ENCODE peak calls at places on chromosomes 12 and 14, in five cellular contexts. One of them, this sample, is unnamed.

GRCh38 chr14:49972840-49973239 is 80.0 kb downstream of the ARF6 start:
- DNase-seq in pons: no peak
- DNase-seq in HCEC 1CT: peak
- DNase-seq in endothelial cell: no peak
- DNase-seq in progenitor cell of endocrine pancreas: no peak
- DNase-seq in this sample: no peak

GRCh38 chr14:100989924-100990323 is 86.4 kb upstream of the RTL1 start:
- DNase-seq in progenitor cell of endocrine pancreas: no peak
- DNase-seq in pons: no peak
- DNase-seq in endothelial cell: no peak
- DNase-seq in HCEC 1CT: no peak
- DNase-seq in this sample: no peak

GRCh38 chr12:110966081-110966760 is 45.8 kb upstream of the MYL2 start:
- DNase-seq in endothelial cell: no peak
- DNase-seq in progenitor cell of endocrine pancreas: no peak
- DNase-seq in pons: no peak
- DNase-seq in HCEC 1CT: no peak
- DNase-seq in this sample: peak

GRCh38 chr14:104239185-104239775 is 100.9 kb downstream of the KIF26A start:
- DNase-seq in endothelial cell: no peak
- DNase-seq in HCEC 1CT: no peak
- DNase-seq in progenitor cell of endocrine pancreas: peak
- DNase-seq in pons: no peak
- DNase-seq in this sample: no peak

GRCh38 chr12:4900327-4900726 is 9.4 kb upstream of the KCNA1 start:
- DNase-seq in progenitor cell of endocrine pancreas: no peak
- DNase-seq in pons: no peak
- DNase-seq in HCEC 1CT: no peak
- DNase-seq in endothelial cell: no peak
- DNase-seq in this sample: no peak

GRCh38 chr14:102907980-102908730 is 14.3 kb upstream of the AMN start:
- DNase-seq in HCEC 1CT: no peak
- DNase-seq in pons: no peak
- DNase-seq in endothelial cell: no peak
- DNase-seq in progenitor cell of endocrine pancreas: no peak
- DNase-seq in this sample: no peak

GRCh38 chr12:131311764-131312163 is 358.1 kb downstream of the ADGRD1 start:
- DNase-seq in pons: no peak
- DNase-seq in progenitor cell of endocrine pancreas: no peak
- DNase-seq in endothelial cell: no peak
- DNase-seq in HCEC 1CT: no peak
- DNase-seq in this sample: no peak

GRCh38 chr14:52950898-52951729 is at the start of gene FERMT2:
- DNase-seq in HCEC 1CT: peak
- DNase-seq in endothelial cell: peak
- DNase-seq in progenitor cell of endocrine pancreas: peak
- DNase-seq in pons: peak
- DNase-seq in this sample: peak

GRCh38 chr12:39103552-39104165 is 198.3 kb upstream of the CPNE8 start:
- DNase-seq in progenitor cell of endocrine pancreas: no peak
- DNase-seq in pons: peak
- DNase-seq in endothelial cell: peak
- DNase-seq in HCEC 1CT: peak
- DNase-seq in this sample: no peak

GRCh38 chr12:132560831-132561783 is 49.3 kb downstream of the LRCOL1 start:
- DNase-seq in HCEC 1CT: peak
- DNase-seq in progenitor cell of endocrine pancreas: peak
- DNase-seq in pons: no peak
- DNase-seq in endothelial cell: peak
- DNase-seq in this sample: no peak

GRCh38 chr12:114403690-114404450 is 2.1 kb downstream of the TBX5 start:
- DNase-seq in endothelial cell: no peak
- DNase-seq in pons: no peak
- DNase-seq in HCEC 1CT: no peak
- DNase-seq in progenitor cell of endocrine pancreas: no peak
- DNase-seq in this sample: no peak

GRCh38 chr12:4960030-4960429 is 50.3 kb downstream of the KCNA1 start:
- DNase-seq in pons: no peak
- DNase-seq in HCEC 1CT: no peak
- DNase-seq in endothelial cell: no peak
- DNase-seq in progenitor cell of endocrine pancreas: no peak
- DNase-seq in this sample: no peak

GRCh38 chr12:52239767-52240166 is 6.7 kb downstream of the KRT7 start:
- DNase-seq in HCEC 1CT: no peak
- DNase-seq in endothelial cell: no peak
- DNase-seq in pons: no peak
- DNase-seq in progenitor cell of endocrine pancreas: no peak
- DNase-seq in this sample: no peak

GRCh38 chr12:94078138-94078723 is 70.1 kb upstream of the PLXNC1 start:
- DNase-seq in progenitor cell of endocrine pancreas: no peak
- DNase-seq in endothelial cell: no peak
- DNase-seq in HCEC 1CT: no peak
- DNase-seq in pons: no peak
- DNase-seq in this sample: no peak

GRCh38 chr14:36091096-36091495 is 85.4 kb downstream of the PTCSC3 start:
- DNase-seq in HCEC 1CT: peak
- DNase-seq in progenitor cell of endocrine pancreas: no peak
- DNase-seq in pons: no peak
- DNase-seq in endothelial cell: no peak
- DNase-seq in this sample: no peak

GRCh38 chr14:104595911-104596450 is 8.6 kb downstream of the TMEM179 start:
- DNase-seq in pons: no peak
- DNase-seq in endothelial cell: no peak
- DNase-seq in HCEC 1CT: no peak
- DNase-seq in progenitor cell of endocrine pancreas: no peak
- DNase-seq in this sample: no peak

GRCh38 chr12:6347367-6348338 is 5.8 kb upstream of the TNFRSF1A start:
- DNase-seq in endothelial cell: no peak
- DNase-seq in progenitor cell of endocrine pancreas: no peak
- DNase-seq in HCEC 1CT: no peak
- DNase-seq in pons: no peak
- DNase-seq in this sample: no peak

GRCh38 chr12:109910969-109911348 is 10.9 kb downstream of the TCHP start:
- DNase-seq in progenitor cell of endocrine pancreas: no peak
- DNase-seq in HCEC 1CT: peak
- DNase-seq in pons: no peak
- DNase-seq in endothelial cell: peak
- DNase-seq in this sample: no peak

GRCh38 chr12:12714276-12715001 is 2.7 kb upstream of the CDKN1B start:
- DNase-seq in endothelial cell: peak
- DNase-seq in progenitor cell of endocrine pancreas: no peak
- DNase-seq in HCEC 1CT: peak
- DNase-seq in pons: peak
- DNase-seq in this sample: peak

GRCh38 chr12:16359512-16360491 is 12.4 kb downstream of the MGST1 start:
- DNase-seq in HCEC 1CT: peak
- DNase-seq in endothelial cell: peak
- DNase-seq in pons: no peak
- DNase-seq in progenitor cell of endocrine pancreas: peak
- DNase-seq in this sample: no peak

GRCh38 chr12:57224973-57225679 is 4.4 kb upstream of the SHMT2 start:
- DNase-seq in pons: no peak
- DNase-seq in endothelial cell: peak
- DNase-seq in progenitor cell of endocrine pancreas: no peak
- DNase-seq in HCEC 1CT: no peak
- DNase-seq in this sample: no peak